ENCODE peak calls at places on chromosomes 12 and 14, in four cellular contexts. One of them, this sample, is unnamed.

GRCh38 chr12:116533343-116534248 is 25.6 kb upstream of the MAP1LC3B2 start:
- DNase-seq in fibroblast of the aortic adventitia: peak
- DNase-seq in ACHN: peak
- DNase-seq in naive thymus-derived CD8-positive, alpha-beta T cell: peak
- DNase-seq in this sample: peak

GRCh38 chr12:54383041-54383609 is 1.4 kb downstream of the ZNF385A start:
- DNase-seq in fibroblast of the aortic adventitia: peak
- DNase-seq in ACHN: peak
- DNase-seq in naive thymus-derived CD8-positive, alpha-beta T cell: no peak
- DNase-seq in this sample: no peak

GRCh38 chr14:71405676-71406075 is 498.4 kb downstream of the PCNX1 start:
- DNase-seq in fibroblast of the aortic adventitia: no peak
- DNase-seq in ACHN: no peak
- DNase-seq in naive thymus-derived CD8-positive, alpha-beta T cell: no peak
- DNase-seq in this sample: no peak

GRCh38 chr12:56785874-56786273 is 22.8 kb downstream of the HSD17B6 start:
- DNase-seq in fibroblast of the aortic adventitia: no peak
- DNase-seq in ACHN: no peak
- DNase-seq in naive thymus-derived CD8-positive, alpha-beta T cell: no peak
- DNase-seq in this sample: no peak

GRCh38 chr12:103924761-103925641 is 5.2 kb upstream of the HSP90B1 start:
- DNase-seq in fibroblast of the aortic adventitia: peak
- DNase-seq in ACHN: peak
- DNase-seq in naive thymus-derived CD8-positive, alpha-beta T cell: no peak
- DNase-seq in this sample: no peak

GRCh38 chr12:60830381-60830780 is 1234.6 kb downstream of the SLC16A7 start:
- DNase-seq in fibroblast of the aortic adventitia: no peak
- DNase-seq in ACHN: no peak
- DNase-seq in naive thymus-derived CD8-positive, alpha-beta T cell: no peak
- DNase-seq in this sample: no peak

GRCh38 chr12:32181498-32182175 is 75.0 kb downstream of the BICD1 start:
- DNase-seq in fibroblast of the aortic adventitia: no peak
- DNase-seq in ACHN: no peak
- DNase-seq in naive thymus-derived CD8-positive, alpha-beta T cell: no peak
- DNase-seq in this sample: peak

GRCh38 chr14:84782902-84783301 is 747.0 kb upstream of the FLRT2 start:
- DNase-seq in fibroblast of the aortic adventitia: no peak
- DNase-seq in ACHN: no peak
- DNase-seq in naive thymus-derived CD8-positive, alpha-beta T cell: no peak
- DNase-seq in this sample: no peak

GRCh38 chr14:50001999-50002925 is 109.4 kb downstream of the ARF6 start:
- DNase-seq in fibroblast of the aortic adventitia: no peak
- DNase-seq in ACHN: no peak
- DNase-seq in naive thymus-derived CD8-positive, alpha-beta T cell: peak
- DNase-seq in this sample: no peak

GRCh38 chr12:13843841-13844240 is 137.6 kb downstream of the GRIN2B start:
- DNase-seq in fibroblast of the aortic adventitia: no peak
- DNase-seq in ACHN: no peak
- DNase-seq in naive thymus-derived CD8-positive, alpha-beta T cell: no peak
- DNase-seq in this sample: no peak

GRCh38 chr14:104882325-104882973 is 17.4 kb downstream of the CEP170B start:
- DNase-seq in fibroblast of the aortic adventitia: no peak
- DNase-seq in ACHN: peak
- DNase-seq in naive thymus-derived CD8-positive, alpha-beta T cell: peak
- DNase-seq in this sample: no peak

GRCh38 chr12:100919116-100919515 is 124.5 kb downstream of the ANO4 start:
- DNase-seq in fibroblast of the aortic adventitia: peak
- DNase-seq in ACHN: no peak
- DNase-seq in naive thymus-derived CD8-positive, alpha-beta T cell: no peak
- DNase-seq in this sample: no peak

GRCh38 chr12:25283006-25283405 is 32.3 kb upstream of the KRAS start:
- DNase-seq in fibroblast of the aortic adventitia: no peak
- DNase-seq in ACHN: no peak
- DNase-seq in naive thymus-derived CD8-positive, alpha-beta T cell: no peak
- DNase-seq in this sample: no peak

GRCh38 chr12:11885261-11886038 is 185.3 kb upstream of the BCL2L14 start:
- DNase-seq in fibroblast of the aortic adventitia: peak
- DNase-seq in ACHN: peak
- DNase-seq in naive thymus-derived CD8-positive, alpha-beta T cell: no peak
- DNase-seq in this sample: no peak

GRCh38 chr12:110258466-110258865 is 22.6 kb upstream of the ATP2A2 start:
- DNase-seq in fibroblast of the aortic adventitia: no peak
- DNase-seq in ACHN: no peak
- DNase-seq in naive thymus-derived CD8-positive, alpha-beta T cell: no peak
- DNase-seq in this sample: no peak

GRCh38 chr12:117172168-117172567 is 18.1 kb downstream of the FBXO21 start:
- DNase-seq in fibroblast of the aortic adventitia: no peak
- DNase-seq in ACHN: no peak
- DNase-seq in naive thymus-derived CD8-positive, alpha-beta T cell: no peak
- DNase-seq in this sample: no peak

GRCh38 chr12:128791395-128792322 is 32.1 kb downstream of the SLC15A4 start:
- DNase-seq in fibroblast of the aortic adventitia: no peak
- DNase-seq in ACHN: peak
- DNase-seq in naive thymus-derived CD8-positive, alpha-beta T cell: no peak
- DNase-seq in this sample: no peak

GRCh38 chr14:68285421-68286179 is 466.0 kb downstream of the RAD51B start:
- DNase-seq in fibroblast of the aortic adventitia: no peak
- DNase-seq in ACHN: no peak
- DNase-seq in naive thymus-derived CD8-positive, alpha-beta T cell: peak
- DNase-seq in this sample: peak

This sample was measured in SK-N-MC.